ENCODE peak calls at places on chromosomes 6 and 20, in five cellular contexts. R, G, Y, U and J are unnamed samples.

GRCh38 chr6:158039571-158040050 is 57.9 kb downstream of the SYNJ2 start:
- DNase-seq in G (peak; percentile 43), U (peak; percentile 37), R (no peak), Y (no peak), J (no peak)

GRCh38 chr20:39048000-39048696 is 86.0 kb downstream of the DHX35 start:
- DNase-seq in G (peak; percentile 87), R (no peak), U (peak; percentile 57), Y (peak; percentile 78), J (peak; percentile 58)

GRCh38 chr6:117237561-117237960 is 27.8 kb upstream of the VGLL2 start:
- DNase-seq in Y (no peak), R (no peak), U (no peak), G (no peak), J (no peak)

GRCh38 chr6:140979642-140980091 is 1153.1 kb upstream of the GJE1 start:
- DNase-seq in R (no peak), Y (no peak), G (no peak), U (no peak), J (peak; percentile 0)

GRCh38 chr20:42949865-42950264 is 239.8 kb downstream of the PTPRT start:
- DNase-seq in R (no peak), Y (no peak), U (no peak), G (peak; percentile 61), J (no peak)

GRCh38 chr20:19588731-19589130 is 169.3 kb upstream of the RIN2 start:
- DNase-seq in R (no peak), U (no peak), Y (no peak), G (no peak), J (no peak)

GRCh38 chr6:43962458-43962857 is 164.8 kb downstream of the MRPL14 start:
- DNase-seq in G (no peak), U (no peak), R (no peak), Y (no peak), J (no peak)

GRCh38 chr20:62360854-62361798 is 6.0 kb downstream of the LAMA5 start:
- DNase-seq in U (no peak), Y (no peak), G (peak; percentile 42), R (no peak), J (no peak)

GRCh38 chr6:30720738-30721197 is 616 bp downstream of the TUBB start:
- DNase-seq in R (no peak), G (peak; percentile 87), U (peak; percentile 23), Y (peak; percentile 75), J (no peak)